ENCODE peak calls at places on chromosome 12, in four cellular contexts. G is mesendoderm, D is IMR-90, H is H1. V is an unnamed sample.

GRCh38 chr12:78863482-78864427 is 819 bp upstream of the SYT1 start:
- DNase-seq in G (peak), D (peak), H (peak), V (peak)

GRCh38 chr12:53485955-53486729 is 13.1 kb downstream of the MAP3K12 start:
- DNase-seq in G (no peak), D (no peak), H (no peak), V (no peak)

GRCh38 chr12:14902465-14902864 is 16.8 kb upstream of the MGP start:
- DNase-seq in G (no peak), D (peak), H (no peak), V (no peak)

GRCh38 chr12:75909714-75910451 is 121.7 kb downstream of the PHLDA1 start:
- DNase-seq in G (no peak), D (no peak), H (no peak), V (no peak)

GRCh38 chr12:49808686-49809368 is 19.4 kb downstream of the NCKAP5L start:
- DNase-seq in G (peak), D (peak), H (no peak), V (no peak)

GRCh38 chr12:15603461-15604085 is 185.6 kb downstream of the EPS8 start:
- DNase-seq in G (no peak), D (peak), H (no peak), V (no peak)

GRCh38 chr12:49491823-49492222 is 47.0 kb upstream of the KCNH3 start:
- DNase-seq in G (no peak), D (no peak), H (no peak), V (no peak)

GRCh38 chr12:75660107-75660530 is 148.7 kb upstream of the KRR1 start:
- DNase-seq in G (no peak), D (peak), H (no peak), V (no peak)

GRCh38 chr12:93373847-93374723 is 3.6 kb upstream of the NUDT4 start:
- DNase-seq in G (peak), D (no peak), H (no peak), V (no peak)

GRCh38 chr12:131134523-131135310 is 181.0 kb downstream of the ADGRD1 start:
- DNase-seq in G (no peak), D (no peak), H (no peak), V (peak)

GRCh38 chr12:124928095-124928911 is 13.9 kb upstream of the UBC start:
- DNase-seq in G (no peak), D (peak), H (no peak), V (peak)

GRCh38 chr12:100797786-100798580 is 3.4 kb downstream of the ANO4 start:
- DNase-seq in G (no peak), D (no peak), H (no peak), V (no peak)

GRCh38 chr12:52231305-52232232 is 1.5 kb upstream of the KRT7 start:
- DNase-seq in G (no peak), D (no peak), H (no peak), V (no peak)

GRCh38 chr12:15933751-15934150 is 22.6 kb downstream of the DERA start:
- DNase-seq in G (no peak), D (peak), H (no peak), V (no peak)

GRCh38 chr12:43676183-43676813 is 82.3 kb downstream of the PUS7L start:
- DNase-seq in G (peak), D (peak), H (no peak), V (peak)

GRCh38 chr12:93707836-93708235 is 30.7 kb downstream of the CRADD start:
- DNase-seq in G (no peak), D (peak), H (no peak), V (no peak)

GRCh38 chr12:121916719-121917118 is 1.7 kb upstream of the CFAP251 start:
- DNase-seq in G (no peak), D (peak), H (no peak), V (peak)

GRCh38 chr12:128076188-128076587 is 190.8 kb upstream of the TMEM132C start:
- DNase-seq in G (peak), D (no peak), H (no peak), V (no peak)

GRCh38 chr12:116427200-116427932 is 131.8 kb upstream of the MAP1LC3B2 start:
- DNase-seq in G (peak), D (no peak), H (peak), V (peak)

GRCh38 chr12:76552343-76552938 is 7.1 kb downstream of the OSBPL8 start:
- DNase-seq in G (no peak), D (no peak), H (no peak), V (no peak)

GRCh38 chr12:32273063-32273521 is 126.3 kb upstream of the FGD4 start:
- DNase-seq in G (no peak), D (peak), H (peak), V (no peak)

GRCh38 chr12:124736115-124737039 is 127.3 kb downstream of the SCARB1 start:
- DNase-seq in G (no peak), D (no peak), H (no peak), V (no peak)

GRCh38 chr12:117896009-117896408 is 72.8 kb downstream of the KSR2 start:
- DNase-seq in G (no peak), D (no peak), H (no peak), V (no peak)

GRCh38 chr12:83462419-83462818 is 775.7 kb downstream of the TMTC2 start:
- DNase-seq in G (peak), D (no peak), H (no peak), V (no peak)

GRCh38 chr12:3049596-3050314 is 27.4 kb upstream of the TSPAN9 start:
- DNase-seq in G (no peak), D (no peak), H (no peak), V (no peak)

GRCh38 chr12:121238604-121239334 is 28.8 kb downstream of the P2RX4 start:
- DNase-seq in G (peak), D (no peak), H (no peak), V (peak)

GRCh38 chr12:88577537-88577936 is 2.7 kb downstream of the KITLG start:
- DNase-seq in G (peak), D (no peak), H (no peak), V (no peak)

DNA sequence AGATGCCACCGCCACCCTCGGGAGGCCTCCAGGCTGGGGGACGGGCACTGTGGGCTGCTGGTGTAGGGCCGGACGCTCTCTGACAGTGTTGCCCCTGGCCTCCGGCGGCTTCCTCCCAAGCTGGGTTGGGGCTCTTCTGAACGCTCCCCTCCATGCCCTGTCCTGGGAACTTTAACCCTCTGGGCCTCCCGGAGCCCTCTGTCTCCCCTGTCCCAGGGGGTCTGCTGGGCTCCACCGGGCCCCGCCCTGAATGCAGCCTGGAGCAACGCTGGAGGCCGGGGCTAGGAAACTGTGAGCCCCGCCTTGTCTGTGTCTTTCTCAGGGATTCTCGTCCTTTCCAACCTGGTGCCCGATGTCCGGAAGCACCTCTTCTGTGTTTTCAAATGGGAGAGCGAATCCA is 45.7 kb upstream of the FBRSL1 start:
- DNase-seq in G (no peak), D (no peak), H (no peak), V (no peak)
- H3K18ac ChIP-seq in G (no peak), D (no peak), H (no peak), V (no peak)

GRCh38 chr12:103824290-103824689 is 16.7 kb downstream of the NT5DC3 start:
- DNase-seq in G (no peak), D (no peak), H (no peak), V (no peak)

GRCh38 chr12:103823871-103824270 is 17.2 kb downstream of the NT5DC3 start:
- DNase-seq in G (no peak), D (no peak), H (no peak), V (no peak)

GRCh38 chr12:103827800-103828440 is 13.1 kb downstream of the NT5DC3 start:
- DNase-seq in G (no peak), D (no peak), H (no peak), V (no peak)

GRCh38 chr12:103821773-103822172 is 19.3 kb downstream of the NT5DC3 start:
- DNase-seq in G (no peak), D (peak), H (no peak), V (no peak)

DNA sequence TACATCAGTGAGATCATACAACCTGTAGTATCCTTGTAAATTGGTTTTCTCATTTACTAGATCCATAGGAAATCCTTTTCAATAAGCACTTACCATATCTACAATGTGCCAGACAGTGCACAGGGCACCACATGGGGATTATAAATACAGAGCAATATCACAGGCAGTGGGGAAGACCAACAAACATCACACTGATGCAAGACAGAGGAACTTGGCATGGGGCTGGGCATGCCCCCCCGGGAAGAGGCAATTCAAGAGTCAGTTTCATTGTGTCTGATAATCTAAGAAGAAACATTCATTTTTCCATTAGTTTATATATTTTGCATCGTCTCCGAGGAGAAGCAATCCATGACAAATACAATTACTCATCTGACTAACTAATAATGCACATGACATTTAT is 16.2 kb downstream of the NT5DC3 start:
- DNase-seq in G (peak), D (peak), H (no peak), V (no peak)
- H4K5ac ChIP-seq in G (no peak), D (no peak), H (no peak), V (no peak)

GRCh38 chr12:6132496-6132895 is 8.0 kb upstream of the VWF start:
- DNase-seq in G (no peak), D (no peak), H (no peak), V (no peak)
- H2AK5ac ChIP-seq in G (no peak), D (no peak), H (no peak), V (no peak)

GRCh38 chr12:123140675-123141614 is 9.9 kb downstream of the PITPNM2 start:
- DNase-seq in G (no peak), D (no peak), H (no peak), V (no peak)
- H3K18ac ChIP-seq in G (no peak), D (peak), H (no peak), V (no peak)

GRCh38 chr12:26803552-26803951 is 29.4 kb downstream of the ITPR2 start:
- DNase-seq in G (no peak), D (peak), H (no peak), V (no peak)
- H4K5ac ChIP-seq in G (no peak), D (no peak), H (no peak), V (no peak)

V was measured in H9.